ENCODE peak calls at places on chromosomes 5 and 9, in eight cellular contexts. T, B, K, E, Q, W, U and H are unnamed samples.

GRCh38 chr5:34735436-34736426 is 79.6 kb downstream of the RAI14 start:
- DNase-seq in B (no peak), K (no peak), W (no peak), Q (no peak), T (no peak), U (no peak), E (no peak), H (no peak)

GRCh38 chr5:465591-466403 is 22.8 kb downstream of the EXOC3 start:
- DNase-seq in W (no peak), T (no peak), Q (no peak), U (no peak), K (no peak), E (peak; percentile 60), B (no peak), H (no peak)

GRCh38 chr5:89213584-89213983 is 330.6 kb upstream of the MEF2C start:
- DNase-seq in W (peak; percentile 35), K (no peak), Q (no peak), U (no peak), T (peak; percentile 47), E (no peak), B (peak; percentile 39), H (no peak)

GRCh38 chr5:60677831-60678664 is 21.9 kb downstream of the DEPDC1B start:
- DNase-seq in U (peak; percentile 50), Q (no peak), K (peak; percentile 64), E (no peak), T (no peak), B (peak; percentile 27), W (peak; percentile 71), H (no peak)

GRCh38 chr5:122707796-122708195 is 67.1 kb upstream of the SNX2 start:
- DNase-seq in E (no peak), T (no peak), W (peak; percentile 53), U (peak; percentile 34), B (no peak), K (no peak), Q (no peak), H (no peak)

GRCh38 chr9:25226901-25227686 is 451.1 kb downstream of the TUSC1 start:
- DNase-seq in Q (no peak), W (no peak), E (no peak), T (no peak), U (no peak), B (no peak), K (no peak), H (no peak)

GRCh38 chr9:81526587-81526986 is 162.8 kb downstream of the TLE1 start:
- DNase-seq in B (no peak), T (no peak), E (no peak), K (no peak), U (peak; percentile 28), W (peak; percentile 82), Q (no peak), H (no peak)

GRCh38 chr9:15218994-15219393 is 88.0 kb downstream of the TTC39B start:
- DNase-seq in B (no peak), T (no peak), K (no peak), Q (no peak), E (no peak), W (no peak), U (no peak), H (no peak)

GRCh38 chr9:137053944-137054931 is at the start of gene ENTPD2:
- DNase-seq in W (peak; percentile 61), Q (no peak), B (no peak), U (peak; percentile 49), K (peak; percentile 35), E (no peak), T (no peak), H (peak; percentile 74)

GRCh38 chr9:89502038-89502601 is 4.2 kb upstream of the SEMA4D start:
- DNase-seq in K (no peak), W (no peak), B (no peak), Q (no peak), U (no peak), E (no peak), T (no peak), H (no peak)

GRCh38 chr5:67355135-67355729 is 158.6 kb upstream of the CD180 start:
- DNase-seq in B (no peak), K (no peak), U (no peak), T (no peak), Q (no peak), W (no peak), E (no peak), H (no peak)

GRCh38 chr5:55306641-55307382 is 682 bp downstream of the DHX29 start:
- DNase-seq in E (no peak), K (peak; percentile 27), W (no peak), Q (peak; percentile 15), T (no peak), B (no peak), U (peak; percentile 20), H (no peak)